ENCODE peak calls at places on chromosomes 2 and 18, in ten cellular contexts. P is AG08395; E is astrocyte; K is activated CD4-positive, alpha-beta T cell treated with anti-CD3 and anti-CD28 coated beads for 36 hours; T is cardiac fibroblast; V is endothelial cell of umbilical vein; G is IMR-90; Q is endothelial cell; X is activated T-cell treated with anti-CD3 and anti-CD28 coated beads for 1 hour; O is stimulated activated CD4-positive, alpha-beta T cell treated with anti-CD3 and anti-CD28 coated beads, Interleukin-12 subunit alpha, Interleukin-12 subunit beta, amount 100 ng/mL, for 24 hours. S is an unnamed sample.

GRCh38 chr2:241410739-241411176 is 54.7 kb downstream of the FARP2 start:
- DNase-seq in Q (no peak), V (peak; percentile 17), K (no peak), O (no peak), P (no peak), E (peak; percentile 70), T (peak; percentile 73), G (peak; percentile 87), X (no peak), S (no peak)

GRCh38 chr2:80454628-80455027 is 150.1 kb upstream of the LRRTM1 start:
- DNase-seq in O (no peak), G (no peak), T (no peak), V (no peak), P (no peak), X (no peak), K (no peak), E (no peak), Q (no peak), S (no peak)

GRCh38 chr2:222424281-222424728 is at the start of gene SGPP2:
- DNase-seq in T (no peak), O (no peak), E (no peak), G (no peak), Q (no peak), X (no peak), P (no peak), K (peak; percentile 47), V (no peak), S (peak; percentile 73)

GRCh38 chr2:120303177-120303576 is 42.8 kb upstream of the INHBB start:
- DNase-seq in O (no peak), V (no peak), Q (no peak), K (no peak), G (no peak), E (no peak), P (no peak), X (no peak), T (no peak), S (no peak)

GRCh38 chr18:9563326-9563725 is 51.0 kb downstream of the PPP4R1 start:
- DNase-seq in G (no peak), T (no peak), X (no peak), P (no peak), V (no peak), E (no peak), O (no peak), Q (no peak), K (no peak), S (no peak)

GRCh38 chr2:148253716-148254115 is 232.8 kb downstream of the MBD5 start:
- DNase-seq in E (peak; percentile 55), X (no peak), T (peak; percentile 58), G (peak; percentile 48), O (no peak), V (peak; percentile 55), K (peak; percentile 9), P (no peak), Q (no peak), S (no peak)

GRCh38 chr18:40469851-40470250 is 1485.2 kb upstream of the PIK3C3 start:
- DNase-seq in Q (no peak), K (no peak), O (no peak), E (no peak), T (no peak), X (no peak), P (no peak), V (no peak), G (no peak), S (no peak)

GRCh38 chr2:26172866-26173595 is at the start of gene GAREM2:
- DNase-seq in Q (no peak), T (no peak), P (no peak), E (no peak), V (no peak), K (no peak), X (no peak), G (no peak), O (no peak), S (peak; percentile 68)

GRCh38 chr2:229980440-229981184 is 58.3 kb downstream of the FBXO36 start:
- DNase-seq in V (peak; percentile 90), T (peak; percentile 81), E (peak; percentile 67), K (peak; percentile 38), P (peak; percentile 63), X (no peak), G (peak; percentile 68), Q (peak; percentile 6), O (no peak), S (peak; percentile 55)

GRCh38 chr18:45084207-45084606 is 403.5 kb downstream of the SETBP1 start:
- DNase-seq in O (no peak), V (no peak), K (no peak), P (no peak), X (no peak), Q (no peak), T (no peak), G (no peak), E (no peak), S (no peak)

GRCh38 chr2:239381709-239382134 is 19.1 kb downstream of the HDAC4 start:
- DNase-seq in O (no peak), V (no peak), Q (no peak), T (no peak), P (no peak), G (no peak), E (no peak), K (peak; percentile 68), X (no peak), S (peak; percentile 86)

GRCh38 chr2:118044849-118045248 is 31.0 kb upstream of the CCDC93 start:
- DNase-seq in O (no peak), K (no peak), V (no peak), E (no peak), X (no peak), P (no peak), T (no peak), G (no peak), Q (no peak), S (no peak)

GRCh38 chr2:68251855-68252406 is 401 bp downstream of the PPP3R1 start:
- DNase-seq in V (peak; percentile 15), K (peak; percentile 68), X (peak; percentile 23), T (no peak), P (no peak), E (no peak), O (peak; percentile 10), G (no peak), Q (peak; percentile 57), S (peak; percentile 49)

GRCh38 chr2:9140570-9141378 is 65.8 kb upstream of the ASAP2 start:
- DNase-seq in X (no peak), G (peak; percentile 68), V (no peak), P (peak; percentile 51), O (no peak), E (peak; percentile 38), Q (no peak), T (no peak), K (no peak), S (no peak)

GRCh38 chr2:96574364-96574763 is 37.8 kb downstream of the ARID5A start:
- DNase-seq in Q (no peak), X (no peak), P (no peak), T (no peak), E (no peak), K (no peak), G (no peak), V (no peak), O (no peak), S (no peak)

GRCh38 chr2:233080836-233081229 is 20.7 kb downstream of the INPP5D start:
- DNase-seq in X (no peak), Q (no peak), T (no peak), K (peak; percentile 32), O (no peak), G (no peak), P (no peak), E (no peak), V (no peak), S (no peak)

GRCh38 chr18:62450546-62451395 is 72.1 kb upstream of the ZCCHC2 start:
- DNase-seq in T (peak; percentile 72), E (peak; percentile 79), X (no peak), P (peak; percentile 83), G (peak; percentile 63), K (peak; percentile 26), O (no peak), V (peak; percentile 99), Q (peak; percentile 60), S (no peak)

GRCh38 chr2:15939556-15939853 is 845 bp upstream of the MYCN start:
- DNase-seq in T (no peak), X (no peak), O (no peak), Q (peak; percentile 78), P (peak; percentile 61), E (no peak), G (no peak), V (no peak), K (no peak), S (peak; percentile 84)

GRCh38 chr2:37647941-37648315 is 23.5 kb downstream of the CDC42EP3 start:
- DNase-seq in Q (no peak), K (no peak), E (no peak), X (no peak), O (no peak), T (no peak), V (no peak), P (no peak), G (no peak), S (no peak)

GRCh38 chr2:30666307-30666874 is 140.9 kb downstream of the CAPN13 start:
- DNase-seq in E (peak; percentile 97), V (peak; percentile 57), X (no peak), O (no peak), T (peak; percentile 99), G (peak; percentile 99), Q (no peak), K (no peak), P (peak; percentile 62), S (no peak)

GRCh38 chr2:138476940-138477339 is 24.6 kb upstream of the SPOPL start:
- DNase-seq in T (no peak), Q (no peak), E (no peak), K (no peak), X (no peak), P (no peak), O (no peak), V (peak; percentile 11), G (no peak), S (no peak)

GRCh38 chr2:231666171-231667095 is 41.9 kb upstream of the PTMA start:
- DNase-seq in O (no peak), X (no peak), Q (peak; percentile 71), E (peak; percentile 74), V (peak; percentile 63), K (no peak), G (peak; percentile 91), T (peak; percentile 93), P (peak; percentile 93), S (peak; percentile 75)

GRCh38 chr2:186044761-186045160 is 306.2 kb downstream of the FSIP2 start:
- DNase-seq in V (no peak), E (no peak), G (no peak), Q (no peak), K (no peak), O (no peak), P (no peak), T (no peak), X (no peak), S (no peak)

GRCh38 chr2:187842315-187842714 is 288.1 kb upstream of the TFPI start:
- DNase-seq in Q (no peak), E (no peak), P (no peak), O (no peak), V (no peak), X (no peak), G (no peak), T (no peak), K (no peak), S (no peak)

GRCh38 chr18:2959341-2959740 is 53.6 kb downstream of the LPIN2 start:
- DNase-seq in O (no peak), K (no peak), V (no peak), Q (no peak), X (no peak), T (no peak), P (no peak), E (no peak), G (no peak), S (no peak)

GRCh38 chr2:104574367-104574766 is 279.5 kb upstream of the POU3F3 start:
- DNase-seq in P (no peak), X (no peak), G (no peak), E (no peak), Q (no peak), V (no peak), O (no peak), T (no peak), K (no peak), S (no peak)

GRCh38 chr2:85397925-85398331 is 12.2 kb downstream of the CAPG start:
- DNase-seq in T (no peak), X (no peak), P (no peak), Q (no peak), V (no peak), K (no peak), G (no peak), E (no peak), O (no peak), S (no peak)